ENCODE peak calls at places on chromosomes 12 and 14, in four cellular contexts. J is ovary, L is breast epithelium, Z is gastrocnemius medialis. O is an unnamed sample.

GRCh38 chr14:71416392-71416791 is 509.1 kb downstream of the PCNX1 start:
- DNase-seq in J (no peak), L (no peak), Z (no peak), O (no peak)

GRCh38 chr14:23175823-23176222 is 7.6 kb downstream of the SLC7A8 start:
- DNase-seq in J (no peak), L (no peak), Z (no peak), O (no peak)

GRCh38 chr12:50765325-50765911 is 1.5 kb downstream of the ATF1 start:
- DNase-seq in J (peak; percentile 16), L (no peak), Z (peak; percentile 38), O (no peak)

GRCh38 chr12:119804011-119804641 is 73.0 kb downstream of the CIT start:
- DNase-seq in J (no peak), L (peak; percentile 21), Z (peak; percentile 40), O (peak; percentile 4)

GRCh38 chr14:100375273-100375962 is 52.3 kb downstream of the SLC25A47 start:
- DNase-seq in J (no peak), L (no peak), Z (peak; percentile 32), O (peak; percentile 18)

GRCh38 chr12:86148612-86149011 is 107.6 kb downstream of the MGAT4C start:
- DNase-seq in J (no peak), L (no peak), Z (no peak), O (no peak)

GRCh38 chr12:75315518-75315917 is 14.6 kb downstream of the CAPS2 start:
- DNase-seq in J (no peak), L (no peak), Z (no peak), O (no peak)

GRCh38 chr12:53995311-53996187 is 4.4 kb upstream of the HOXC9 start:
- DNase-seq in J (peak; percentile 66), L (no peak), Z (peak; percentile 86), O (no peak)

GRCh38 chr14:94598816-94599655 is 13.2 kb upstream of the SERPINA3 start:
- DNase-seq in J (peak; percentile 86), L (peak; percentile 96), Z (peak; percentile 85), O (no peak)

GRCh38 chr12:71135812-71136176 is 22.0 kb downstream of the TSPAN8 start:
- DNase-seq in J (no peak), L (no peak), Z (no peak), O (no peak)

GRCh38 chr12:75725505-75726120 is 214.2 kb upstream of the KRR1 start:
- DNase-seq in J (no peak), L (no peak), Z (no peak), O (no peak)

GRCh38 chr14:51118993-51119392 is 24.1 kb upstream of the TRIM9 start:
- DNase-seq in J (no peak), L (peak; percentile 55), Z (no peak), O (no peak)

GRCh38 chr12:64675795-64676194 is 65.5 kb downstream of the RASSF3 start:
- DNase-seq in J (no peak), L (no peak), Z (no peak), O (no peak)

GRCh38 chr12:75933136-75933535 is 98.4 kb downstream of the PHLDA1 start:
- DNase-seq in J (no peak), L (no peak), Z (no peak), O (no peak)

DNA sequence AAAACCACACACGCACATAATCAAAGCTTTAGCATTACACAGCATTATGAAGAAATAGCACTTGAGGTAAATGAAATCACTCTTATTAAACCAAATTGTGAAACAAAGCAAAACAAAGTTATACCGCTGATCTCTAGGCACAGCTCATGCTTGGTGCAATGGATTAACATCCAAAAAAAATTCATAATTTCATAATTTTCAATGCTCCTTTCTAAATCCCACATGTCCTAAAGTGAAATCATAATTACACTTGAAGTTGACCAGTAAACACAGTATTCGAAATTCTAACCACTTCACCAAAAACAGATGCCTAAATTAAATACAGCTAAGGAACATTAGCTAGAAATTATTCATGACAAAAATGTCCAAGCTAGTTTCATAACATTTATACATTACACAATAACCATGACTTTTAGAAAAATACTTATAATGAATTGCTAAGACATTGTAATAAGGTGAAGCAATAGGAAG is 1.5 kb downstream of the MLH3 start:
- DNase-seq in J (no peak), L (no peak), Z (no peak), O (no peak)
- H3K4me3 ChIP-seq in J (no peak overlapping the region), L (no peak overlapping the region), Z (no peak overlapping the region), O (no peak overlapping the region)

GRCh38 chr12:113358381-113359132 is at the start of gene PLBD2:
- DNase-seq in J (peak; percentile 96), L (peak; percentile 92), Z (peak; percentile 92), O (peak; percentile 74)
- TF ChIP-seq POLR2A in J (peak; percentile 55), L (no peak), Z (peak; percentile 77), O (no peak)

GRCh38 chr12:46945591-46945990 is 119.8 kb upstream of the SLC38A4 start:
- DNase-seq in J (no peak), L (no peak), Z (no peak), O (no peak)
- H3K27ac ChIP-seq in J (no peak overlapping the region), L (no peak overlapping the region), Z (no peak overlapping the region), O (no peak overlapping the region)

GRCh38 chr14:60720962-60721330 is 3.2 kb downstream of the SIX4 start:
- DNase-seq in J (no peak), L (no peak), Z (no peak), O (no peak)
- H3K4me3 ChIP-seq in J (peak overlapping the region; percentile 80), L (peak overlapping the region; percentile 65), Z (peak overlapping the region; percentile 91), O (peak overlapping the region; percentile 64)

O was measured in esophagus squamous epithelium.